ENCODE peak calls at places on chromosomes 2 and 18, in nine cellular contexts. One of them, this sample, is unnamed.

GRCh38 chr2:74205586-74205985 is 7.2 kb downstream of the MTHFD2 start:
- DNase-seq in neural progenitor cell: no peak
- DNase-seq in K562: no peak
- DNase-seq in GM06990: no peak
- DNase-seq in stomach: peak
- DNase-seq in A549: no peak
- DNase-seq in pancreas: no peak
- DNase-seq in fibroblast of lung: no peak
- DNase-seq in dorsolateral prefrontal cortex: no peak
- DNase-seq in this sample: no peak

GRCh38 chr18:23862071-23862470 is 152.5 kb upstream of the TTC39C start:
- DNase-seq in dorsolateral prefrontal cortex: no peak
- DNase-seq in A549: no peak
- DNase-seq in K562: no peak
- DNase-seq in stomach: no peak
- DNase-seq in fibroblast of lung: peak
- DNase-seq in GM06990: no peak
- DNase-seq in pancreas: no peak
- DNase-seq in neural progenitor cell: no peak
- DNase-seq in this sample: peak

GRCh38 chr2:60553496-60553991 is at the start of gene BCL11A:
- DNase-seq in stomach: peak
- DNase-seq in neural progenitor cell: peak
- DNase-seq in fibroblast of lung: peak
- DNase-seq in dorsolateral prefrontal cortex: no peak
- DNase-seq in pancreas: peak
- DNase-seq in K562: no peak
- DNase-seq in A549: peak
- DNase-seq in GM06990: peak
- DNase-seq in this sample: peak

GRCh38 chr2:200274116-200275075 is 32.1 kb upstream of the SPATS2L start:
- DNase-seq in fibroblast of lung: peak
- DNase-seq in stomach: no peak
- DNase-seq in pancreas: no peak
- DNase-seq in A549: no peak
- DNase-seq in GM06990: no peak
- DNase-seq in dorsolateral prefrontal cortex: no peak
- DNase-seq in neural progenitor cell: peak
- DNase-seq in K562: no peak
- DNase-seq in this sample: no peak

GRCh38 chr2:218876562-218877219 is 4.0 kb upstream of the WNT10A start:
- DNase-seq in neural progenitor cell: peak
- DNase-seq in pancreas: peak
- DNase-seq in A549: peak
- DNase-seq in stomach: peak
- DNase-seq in K562: peak
- DNase-seq in fibroblast of lung: peak
- DNase-seq in GM06990: no peak
- DNase-seq in dorsolateral prefrontal cortex: peak
- DNase-seq in this sample: peak

GRCh38 chr2:104236491-104236890 is 617.4 kb upstream of the POU3F3 start:
- DNase-seq in pancreas: no peak
- DNase-seq in GM06990: no peak
- DNase-seq in A549: no peak
- DNase-seq in stomach: no peak
- DNase-seq in K562: no peak
- DNase-seq in dorsolateral prefrontal cortex: no peak
- DNase-seq in fibroblast of lung: no peak
- DNase-seq in neural progenitor cell: no peak
- DNase-seq in this sample: no peak

GRCh38 chr2:7020939-7021470 is 103.8 kb downstream of the RNF144A start:
- DNase-seq in fibroblast of lung: no peak
- DNase-seq in dorsolateral prefrontal cortex: no peak
- DNase-seq in pancreas: no peak
- DNase-seq in neural progenitor cell: no peak
- DNase-seq in stomach: no peak
- DNase-seq in K562: no peak
- DNase-seq in A549: no peak
- DNase-seq in GM06990: no peak
- DNase-seq in this sample: no peak

GRCh38 chr18:54852780-54853675 is 24.8 kb downstream of the RAB27B start:
- DNase-seq in pancreas: no peak
- DNase-seq in A549: no peak
- DNase-seq in K562: no peak
- DNase-seq in neural progenitor cell: no peak
- DNase-seq in stomach: no peak
- DNase-seq in dorsolateral prefrontal cortex: no peak
- DNase-seq in fibroblast of lung: no peak
- DNase-seq in GM06990: no peak
- DNase-seq in this sample: peak

GRCh38 chr2:218063541-218064295 is 5.3 kb upstream of the RUFY4 start:
- DNase-seq in pancreas: no peak
- DNase-seq in GM06990: peak
- DNase-seq in K562: no peak
- DNase-seq in stomach: no peak
- DNase-seq in A549: no peak
- DNase-seq in neural progenitor cell: no peak
- DNase-seq in dorsolateral prefrontal cortex: no peak
- DNase-seq in fibroblast of lung: no peak
- DNase-seq in this sample: no peak

GRCh38 chr2:239279508-239280295 is 121.1 kb downstream of the HDAC4 start:
- DNase-seq in pancreas: no peak
- DNase-seq in A549: no peak
- DNase-seq in fibroblast of lung: no peak
- DNase-seq in neural progenitor cell: no peak
- DNase-seq in stomach: peak
- DNase-seq in K562: no peak
- DNase-seq in GM06990: no peak
- DNase-seq in dorsolateral prefrontal cortex: no peak
- DNase-seq in this sample: no peak

GRCh38 chr2:100185516-100185915 is 43.1 kb upstream of the AFF3 start:
- DNase-seq in stomach: no peak
- DNase-seq in neural progenitor cell: no peak
- DNase-seq in GM06990: no peak
- DNase-seq in dorsolateral prefrontal cortex: no peak
- DNase-seq in K562: no peak
- DNase-seq in fibroblast of lung: no peak
- DNase-seq in A549: no peak
- DNase-seq in pancreas: no peak
- DNase-seq in this sample: no peak

GRCh38 chr2:230262246-230262645 is 36.7 kb downstream of the SP140 start:
- DNase-seq in dorsolateral prefrontal cortex: no peak
- DNase-seq in neural progenitor cell: no peak
- DNase-seq in K562: no peak
- DNase-seq in pancreas: no peak
- DNase-seq in A549: no peak
- DNase-seq in GM06990: no peak
- DNase-seq in fibroblast of lung: no peak
- DNase-seq in stomach: no peak
- DNase-seq in this sample: no peak

GRCh38 chr18:53701697-53702096 is 522.8 kb downstream of the MBD2 start:
- DNase-seq in fibroblast of lung: no peak
- DNase-seq in dorsolateral prefrontal cortex: no peak
- DNase-seq in pancreas: no peak
- DNase-seq in GM06990: no peak
- DNase-seq in A549: no peak
- DNase-seq in neural progenitor cell: no peak
- DNase-seq in stomach: no peak
- DNase-seq in K562: no peak
- DNase-seq in this sample: no peak

GRCh38 chr2:72734432-72734831 is 91.4 kb downstream of the EXOC6B start:
- DNase-seq in K562: no peak
- DNase-seq in GM06990: no peak
- DNase-seq in pancreas: no peak
- DNase-seq in dorsolateral prefrontal cortex: no peak
- DNase-seq in A549: no peak
- DNase-seq in stomach: no peak
- DNase-seq in neural progenitor cell: no peak
- DNase-seq in fibroblast of lung: no peak
- DNase-seq in this sample: no peak

GRCh38 chr2:233068762-233069418 is 8.7 kb downstream of the INPP5D start:
- DNase-seq in dorsolateral prefrontal cortex: no peak
- DNase-seq in stomach: peak
- DNase-seq in fibroblast of lung: no peak
- DNase-seq in GM06990: no peak
- DNase-seq in neural progenitor cell: no peak
- DNase-seq in A549: no peak
- DNase-seq in K562: no peak
- DNase-seq in pancreas: no peak
- DNase-seq in this sample: no peak
- H3K4me3 ChIP-seq in dorsolateral prefrontal cortex: no peak
- H3K4me3 ChIP-seq in stomach: no peak
- H3K4me3 ChIP-seq in fibroblast of lung: no peak
- H3K4me3 ChIP-seq in GM06990: peak
- H3K4me3 ChIP-seq in neural progenitor cell: no peak
- H3K4me3 ChIP-seq in A549: no peak
- H3K4me3 ChIP-seq in K562: no peak
- H3K4me3 ChIP-seq in pancreas: no peak
- H3K4me3 ChIP-seq in this sample: no peak

GRCh38 chr2:123840614-123841013 is 184.5 kb upstream of the CNTNAP5 start:
- DNase-seq in GM06990: no peak
- DNase-seq in A549: no peak
- DNase-seq in K562: no peak
- DNase-seq in stomach: no peak
- DNase-seq in pancreas: no peak
- DNase-seq in neural progenitor cell: no peak
- DNase-seq in fibroblast of lung: no peak
- DNase-seq in dorsolateral prefrontal cortex: no peak
- DNase-seq in this sample: no peak
- TF ChIP-seq CTCF in GM06990: no peak
- TF ChIP-seq CTCF in A549: no peak
- TF ChIP-seq CTCF in K562: no peak
- TF ChIP-seq CTCF in stomach: no peak
- TF ChIP-seq CTCF in pancreas: no peak
- TF ChIP-seq CTCF in neural progenitor cell: no peak
- TF ChIP-seq CTCF in fibroblast of lung: no peak
- TF ChIP-seq CTCF in dorsolateral prefrontal cortex: no peak
- TF ChIP-seq CTCF in this sample: no peak

DNA sequence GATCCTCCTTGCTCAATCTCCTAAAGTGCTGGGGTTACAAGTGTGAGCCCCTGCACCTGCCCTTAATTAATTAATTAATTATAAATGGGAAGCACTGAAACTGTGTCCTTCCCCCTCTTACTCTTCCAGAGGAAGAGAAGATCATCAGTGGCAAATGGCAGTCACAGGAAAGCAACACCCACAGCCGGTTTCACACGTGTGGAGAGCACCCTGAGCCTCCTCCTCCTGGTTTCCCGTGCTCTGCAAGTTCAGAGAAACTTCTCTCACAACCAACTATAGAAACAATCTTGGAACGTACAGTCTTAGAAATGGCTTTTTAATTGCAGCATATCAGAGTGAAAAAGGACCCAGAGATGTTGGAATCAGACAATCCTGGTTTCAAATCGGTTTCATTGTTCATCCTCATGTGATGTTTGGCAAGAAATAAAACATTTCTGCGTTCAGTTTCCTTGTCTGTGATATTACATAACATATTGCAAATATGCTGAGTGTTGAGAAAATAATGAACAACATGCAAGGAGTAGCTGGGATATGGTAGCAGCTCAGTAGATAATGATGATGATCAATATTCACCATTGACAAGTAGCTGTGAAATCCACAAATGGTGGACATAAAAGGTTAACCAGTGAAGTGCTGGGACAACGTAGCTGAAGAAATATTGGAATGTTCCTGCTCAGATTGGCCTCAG is 141.0 kb upstream of the KCTD1 start:
- DNase-seq in dorsolateral prefrontal cortex: no peak
- DNase-seq in GM06990: no peak
- DNase-seq in A549: no peak
- DNase-seq in fibroblast of lung: no peak
- DNase-seq in stomach: no peak
- DNase-seq in K562: no peak
- DNase-seq in neural progenitor cell: no peak
- DNase-seq in pancreas: no peak
- DNase-seq in this sample: no peak
- H3K4me3 ChIP-seq in dorsolateral prefrontal cortex: no peak
- H3K4me3 ChIP-seq in GM06990: no peak
- H3K4me3 ChIP-seq in A549: no peak
- H3K4me3 ChIP-seq in fibroblast of lung: no peak
- H3K4me3 ChIP-seq in stomach: no peak
- H3K4me3 ChIP-seq in K562: no peak
- H3K4me3 ChIP-seq in neural progenitor cell: no peak
- H3K4me3 ChIP-seq in pancreas: no peak
- H3K4me3 ChIP-seq in this sample: no peak

GRCh38 chr2:102235491-102235890 is 48.7 kb downstream of the IL1RL2 start:
- DNase-seq in pancreas: no peak
- DNase-seq in fibroblast of lung: no peak
- DNase-seq in neural progenitor cell: peak
- DNase-seq in dorsolateral prefrontal cortex: no peak
- DNase-seq in A549: no peak
- DNase-seq in stomach: no peak
- DNase-seq in GM06990: no peak
- DNase-seq in K562: peak
- DNase-seq in this sample: peak

GRCh38 chr2:102236132-102236531 is 49.3 kb downstream of the IL1RL2 start:
- DNase-seq in dorsolateral prefrontal cortex: no peak
- DNase-seq in A549: no peak
- DNase-seq in neural progenitor cell: no peak
- DNase-seq in fibroblast of lung: no peak
- DNase-seq in K562: no peak
- DNase-seq in stomach: no peak
- DNase-seq in pancreas: no peak
- DNase-seq in GM06990: no peak
- DNase-seq in this sample: no peak

GRCh38 chr2:102235042-102235473 is 48.2 kb downstream of the IL1RL2 start:
- DNase-seq in fibroblast of lung: no peak
- DNase-seq in pancreas: no peak
- DNase-seq in GM06990: no peak
- DNase-seq in neural progenitor cell: no peak
- DNase-seq in K562: no peak
- DNase-seq in A549: no peak
- DNase-seq in stomach: no peak
- DNase-seq in dorsolateral prefrontal cortex: no peak
- DNase-seq in this sample: no peak

GRCh38 chr2:102230410-102230909 is 43.6 kb downstream of the IL1RL2 start:
- DNase-seq in A549: no peak
- DNase-seq in GM06990: no peak
- DNase-seq in dorsolateral prefrontal cortex: no peak
- DNase-seq in K562: no peak
- DNase-seq in neural progenitor cell: no peak
- DNase-seq in fibroblast of lung: no peak
- DNase-seq in stomach: no peak
- DNase-seq in pancreas: no peak
- DNase-seq in this sample: no peak

DNA sequence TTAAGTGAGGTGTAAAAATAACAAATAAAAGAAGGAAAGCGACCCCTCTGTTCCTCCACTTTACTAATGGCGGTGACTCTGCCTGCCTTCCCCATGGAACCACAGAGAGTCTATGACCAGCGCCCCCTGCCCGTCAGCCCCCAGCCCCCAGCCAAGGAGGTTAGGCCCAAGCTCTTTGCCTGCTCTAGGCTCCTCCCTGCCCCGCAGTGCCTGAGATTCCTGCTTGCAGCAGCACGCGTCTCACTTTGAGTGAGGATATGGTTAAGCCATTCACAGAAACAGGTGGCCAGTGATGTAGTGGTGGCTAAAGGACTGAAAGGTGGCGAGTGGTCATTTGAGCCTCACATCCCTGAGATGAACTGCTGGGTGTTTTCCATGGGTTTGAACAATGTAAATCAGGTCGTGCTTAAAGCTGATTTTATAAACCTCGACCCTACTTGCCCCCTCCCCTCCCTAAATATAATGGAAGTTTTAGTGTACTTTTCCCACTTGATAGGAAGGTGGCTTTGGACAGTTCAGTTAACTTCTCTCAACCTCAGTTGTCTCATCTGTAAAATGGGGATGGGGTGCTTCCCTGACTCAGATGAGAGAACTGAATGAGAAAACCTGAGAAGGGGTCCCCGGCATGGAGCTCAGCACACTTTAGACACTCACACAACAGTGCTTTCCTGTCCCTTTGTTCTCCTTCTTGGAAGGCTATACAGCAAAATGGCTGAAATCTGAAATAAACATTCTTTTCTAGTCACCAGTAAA is 46.5 kb downstream of the IL1RL2 start:
- DNase-seq in A549: no peak
- DNase-seq in neural progenitor cell: no peak
- DNase-seq in GM06990: no peak
- DNase-seq in pancreas: no peak
- DNase-seq in fibroblast of lung: no peak
- DNase-seq in stomach: no peak
- DNase-seq in K562: no peak
- DNase-seq in dorsolateral prefrontal cortex: no peak
- DNase-seq in this sample: no peak
- TF ChIP-seq CTCF in A549: no peak
- TF ChIP-seq CTCF in neural progenitor cell: no peak
- TF ChIP-seq CTCF in GM06990: no peak
- TF ChIP-seq CTCF in pancreas: no peak
- TF ChIP-seq CTCF in fibroblast of lung: no peak
- TF ChIP-seq CTCF in stomach: no peak
- TF ChIP-seq CTCF in K562: no peak
- TF ChIP-seq CTCF in dorsolateral prefrontal cortex: no peak
- TF ChIP-seq CTCF in this sample: no peak

This sample was measured in choroid plexus epithelial cell.